ENCODE peak calls at places on chromosomes 5 and 9, in nine cellular contexts. K, C, U, W, N, A, B, E and R are unnamed samples.

GRCh38 chr9:90069107-90069506 is 464.3 kb downstream of the GADD45G start:
- DNase-seq in K (no peak), C (no peak), U (no peak), W (no peak), N (no peak), A (no peak), B (no peak), E (no peak), R (no peak)

GRCh38 chr5:58040044-58040443 is 419.8 kb downstream of the PLK2 start:
- DNase-seq in K (no peak), C (no peak), U (no peak), W (no peak), N (no peak), A (no peak), B (no peak), E (no peak), R (no peak)

GRCh38 chr9:111613436-111614040 is 14.1 kb upstream of the PTGR1 start:
- DNase-seq in K (no peak), C (no peak), U (no peak), W (no peak), N (no peak), A (no peak), B (no peak), E (no peak), R (peak; percentile 62)

GRCh38 chr9:38016375-38017120 is 52.5 kb downstream of the SHB start:
- DNase-seq in K (peak; percentile 88), C (peak; percentile 87), U (no peak), W (no peak), N (no peak), A (peak; percentile 92), B (no peak), E (no peak), R (no peak)

GRCh38 chr9:105484226-105484625 is 36.4 kb downstream of the FSD1L start:
- DNase-seq in K (no peak), C (no peak), U (no peak), W (no peak), N (no peak), A (no peak), B (no peak), E (no peak), R (peak; percentile 7)

GRCh38 chr5:132591140-132591539 is 34.4 kb downstream of the RAD50 start:
- DNase-seq in K (no peak), C (no peak), U (no peak), W (no peak), N (peak; percentile 8), A (peak; percentile 11), B (no peak), E (no peak), R (no peak)

GRCh38 chr9:35914307-35914807 is 5.1 kb downstream of the SPAAR start:
- DNase-seq in K (peak; percentile 28), C (no peak), U (no peak), W (peak; percentile 86), N (no peak), A (peak; percentile 66), B (no peak), E (no peak), R (peak; percentile 85)

GRCh38 chr5:100706796-100707195 is 171.6 kb downstream of the FAM174A start:
- DNase-seq in K (no peak), C (no peak), U (peak; percentile 29), W (no peak), N (peak; percentile 18), A (no peak), B (no peak), E (no peak), R (no peak)

GRCh38 chr9:3708751-3709150 is 182.9 kb upstream of the RFX3 start:
- DNase-seq in K (no peak), C (no peak), U (no peak), W (no peak), N (no peak), A (peak; percentile 32), B (no peak), E (no peak), R (no peak)

GRCh38 chr9:128892223-128892892 is 10.4 kb downstream of the LRRC8A start:
- DNase-seq in K (peak; percentile 94), C (peak; percentile 74), U (peak; percentile 34), W (no peak), N (peak; percentile 98), A (peak; percentile 93), B (peak; percentile 91), E (no peak), R (no peak)

GRCh38 chr5:43623048-43623447 is 20.1 kb downstream of the NNT start:
- DNase-seq in K (no peak), C (no peak), U (no peak), W (no peak), N (no peak), A (no peak), B (no peak), E (no peak), R (no peak)

GRCh38 chr9:69307446-69308216 is 17.4 kb upstream of the ENTREP1 start:
- DNase-seq in K (peak; percentile 22), C (peak; percentile 55), U (no peak), W (peak; percentile 94), N (no peak), A (peak; percentile 78), B (peak; percentile 29), E (peak; percentile 70), R (no peak)

GRCh38 chr5:58043607-58043945 is 416.3 kb downstream of the PLK2 start:
- DNase-seq in K (no peak), C (no peak), U (no peak), W (no peak), N (no peak), A (no peak), B (no peak), E (no peak), R (no peak)

GRCh38 chr5:100550531-100551036 is 15.4 kb downstream of the FAM174A start:
- DNase-seq in K (no peak), C (peak; percentile 3), U (no peak), W (no peak), N (no peak), A (peak; percentile 10), B (no peak), E (no peak), R (no peak)